ENCODE peak calls at places on chromosomes 5 and 9, in seven cellular contexts. O, T, K, I, J, V and B are unnamed samples.

GRCh38 chr5:162190-162564 is 29.1 kb upstream of the LRRC14B start:
- DNase-seq in O (no peak), T (no peak), K (no peak), I (no peak), J (no peak), V (no peak), B (no peak)

GRCh38 chr9:114339130-114339908 is 9.7 kb downstream of the ORM2 start:
- DNase-seq in O (peak; percentile 71), T (peak; percentile 57), K (peak; percentile 85), I (peak; percentile 20), J (peak; percentile 47), V (peak; percentile 56), B (peak; percentile 55)

GRCh38 chr5:171924493-171925122 is 81.8 kb downstream of the FBXW11 start:
- DNase-seq in O (peak; percentile 38), T (no peak), K (no peak), I (no peak), J (no peak), V (no peak), B (peak; percentile 16)

GRCh38 chr5:107134931-107135330 is 535.8 kb downstream of the EFNA5 start:
- DNase-seq in O (no peak), T (no peak), K (no peak), I (no peak), J (no peak), V (no peak), B (no peak)

GRCh38 chr5:74063821-74064598 is 438.0 kb downstream of the ARHGEF28 start:
- DNase-seq in O (no peak), T (peak; percentile 84), K (no peak), I (no peak), J (peak; percentile 72), V (peak; percentile 37), B (no peak)

GRCh38 chr5:52894451-52894850 is 94.7 kb upstream of the ITGA2 start:
- DNase-seq in O (no peak), T (no peak), K (no peak), I (no peak), J (no peak), V (no peak), B (no peak)

GRCh38 chr9:87382902-87383301 is 114.8 kb upstream of the DAPK1 start:
- DNase-seq in O (no peak), T (peak; percentile 2), K (no peak), I (no peak), J (peak; percentile 10), V (peak; percentile 35), B (no peak)

GRCh38 chr9:11457809-11458785 is 845.3 kb upstream of the PTPRD start:
- DNase-seq in O (peak; percentile 59), T (peak; percentile 64), K (no peak), I (peak; percentile 17), J (no peak), V (no peak), B (peak; percentile 63)

GRCh38 chr9:73156593-73157187 is 5.0 kb downstream of the ANXA1 start:
- DNase-seq in O (no peak), T (no peak), K (no peak), I (no peak), J (no peak), V (no peak), B (no peak)

GRCh38 chr5:141617682-141618029 is 1.1 kb downstream of the DIAPH1 start:
- DNase-seq in O (no peak), T (peak; percentile 44), K (no peak), I (no peak), J (no peak), V (no peak), B (no peak)

GRCh38 chr5:111699976-111700375 is 57.0 kb downstream of the NREP start:
- DNase-seq in O (no peak), T (no peak), K (no peak), I (no peak), J (no peak), V (no peak), B (no peak)

GRCh38 chr5:3287516-3287915 is 308.1 kb upstream of the IRX1 start:
- DNase-seq in O (no peak), T (no peak), K (peak; percentile 45), I (no peak), J (no peak), V (no peak), B (no peak)

GRCh38 chr9:34662544-34663295 is at the start of gene CCL27:
- DNase-seq in O (no peak), T (no peak), K (no peak), I (no peak), J (no peak), V (no peak), B (no peak)

GRCh38 chr5:95283761-95284511 is 958 bp downstream of the MCTP1 start:
- DNase-seq in O (peak; percentile 79), T (peak; percentile 14), K (peak; percentile 85), I (peak; percentile 55), J (no peak), V (peak; percentile 11), B (peak; percentile 59)

GRCh38 chr9:13756943-13757342 is 477.5 kb upstream of the MPDZ start:
- DNase-seq in O (no peak), T (no peak), K (no peak), I (no peak), J (no peak), V (no peak), B (no peak)

GRCh38 chr9:126131066-126132010 is 195.3 kb upstream of the MVB12B start:
- DNase-seq in O (peak; percentile 17), T (no peak), K (peak; percentile 17), I (no peak), J (no peak), V (no peak), B (no peak)

GRCh38 chr9:131739988-131740648 is at the start of gene RAPGEF1:
- DNase-seq in O (peak; percentile 66), T (no peak), K (peak; percentile 95), I (peak; percentile 47), J (no peak), V (no peak), B (peak; percentile 40)

GRCh38 chr5:56616454-56617160 is 198.7 kb upstream of the MAP3K1 start:
- DNase-seq in O (no peak), T (no peak), K (no peak), I (no peak), J (no peak), V (no peak), B (no peak)

GRCh38 chr5:109145139-109145538 is 264.6 kb downstream of the PJA2 start:
- DNase-seq in O (no peak), T (no peak), K (no peak), I (no peak), J (no peak), V (no peak), B (no peak)

GRCh38 chr5:109141499-109142200 is 268.1 kb downstream of the PJA2 start:
- DNase-seq in O (peak; percentile 27), T (peak; percentile 14), K (no peak), I (no peak), J (peak; percentile 66), V (no peak), B (peak; percentile 40)

GRCh38 chr5:109146611-109147010 is 263.2 kb downstream of the PJA2 start:
- DNase-seq in O (no peak), T (no peak), K (no peak), I (no peak), J (peak; percentile 42), V (no peak), B (no peak)

GRCh38 chr5:109143001-109143400 is 266.8 kb downstream of the PJA2 start:
- DNase-seq in O (no peak), T (peak; percentile 65), K (no peak), I (no peak), J (peak; percentile 17), V (no peak), B (no peak)
- H3K18ac ChIP-seq in O (no peak overlapping the region), T (no peak overlapping the region), K (no peak overlapping the region), I (no peak overlapping the region), J (no peak overlapping the region), V (no peak overlapping the region), B (no peak overlapping the region)

GRCh38 chr9:4684820-4685219 is 5.5 kb downstream of the CDC37L1 start:
- DNase-seq in O (no peak), T (no peak), K (no peak), I (no peak), J (no peak), V (no peak), B (peak; percentile 54)

GRCh38 chr9:4689013-4689412 is 9.6 kb downstream of the CDC37L1 start:
- DNase-seq in O (no peak), T (no peak), K (no peak), I (no peak), J (no peak), V (no peak), B (no peak)

GRCh38 chr9:4686112-4686511 is 6.7 kb downstream of the CDC37L1 start:
- DNase-seq in O (no peak), T (peak; percentile 55), K (no peak), I (no peak), J (peak; percentile 74), V (no peak), B (no peak)

GRCh38 chr9:4689687-4690104 is 10.3 kb downstream of the CDC37L1 start:
- DNase-seq in O (no peak), T (no peak), K (no peak), I (no peak), J (peak; percentile 31), V (peak; percentile 82), B (no peak)

GRCh38 chr9:4686584-4686983 is 7.2 kb downstream of the CDC37L1 start:
- DNase-seq in O (no peak), T (no peak), K (no peak), I (no peak), J (no peak), V (no peak), B (no peak)
- H3K27ac ChIP-seq in O (no peak overlapping the region), T (no peak overlapping the region), K (no peak overlapping the region), I (no peak overlapping the region), J (no peak overlapping the region), V (no peak overlapping the region), B (no peak overlapping the region)

GRCh38 chr9:975740-976257 is 656 bp upstream of the DMRT3 start:
- DNase-seq in O (no peak), T (no peak), K (no peak), I (no peak), J (no peak), V (no peak), B (no peak)
- H2BK120ac ChIP-seq in O (no peak overlapping the region), T (no peak overlapping the region), K (no peak overlapping the region), I (peak overlapping the region; percentile 93), J (no peak overlapping the region), V (no peak overlapping the region), B (no peak overlapping the region)

GRCh38 chr5:161302557-161302956 is 244.0 kb downstream of the GABRB2 start:
- DNase-seq in O (no peak), T (no peak), K (no peak), I (no peak), J (no peak), V (no peak), B (no peak)
- H3K18ac ChIP-seq in O (no peak overlapping the region), T (no peak overlapping the region), K (no peak overlapping the region), I (no peak overlapping the region), J (no peak overlapping the region), V (no peak overlapping the region), B (no peak overlapping the region)

GRCh38 chr5:172956228-172956627 is 3.0 kb upstream of the RPL26L1 start:
- DNase-seq in O (no peak), T (no peak), K (no peak), I (no peak), J (no peak), V (no peak), B (no peak)
- H3K27ac ChIP-seq in O (no peak overlapping the region), T (peak overlapping the region; percentile 75), K (no peak overlapping the region), I (no peak overlapping the region), J (peak overlapping the region; percentile 36), V (no peak overlapping the region), B (no peak overlapping the region)